ENCODE peak calls at places on chromosome 2, in eight cellular contexts. One of them, this sample, is unnamed.

GRCh38 chr2:6877402-6878305 is at the start of gene RSAD2:
- DNase-seq in progenitor cell of endocrine pancreas: no peak
- DNase-seq in stimulated activated CD4-positive, alpha-beta T cell treated with anti-CD3 and anti-CD28 coated beads, Interleukin-4, amount 100 ng/mL, for 24 hours: peak; percentile 49
- DNase-seq in non-pigmented ciliary epithelial cell: no peak
- DNase-seq in body of pancreas: peak; percentile 58
- DNase-seq in GM03348: peak; percentile 39
- DNase-seq in caudate nucleus: peak; percentile 17
- DNase-seq in G401: peak; percentile 2
- DNase-seq in this sample: peak; percentile 46

GRCh38 chr2:54611830-54612545 is 111.5 kb upstream of the EML6 start:
- DNase-seq in non-pigmented ciliary epithelial cell: no peak
- DNase-seq in G401: no peak
- DNase-seq in progenitor cell of endocrine pancreas: no peak
- DNase-seq in caudate nucleus: no peak
- DNase-seq in stimulated activated CD4-positive, alpha-beta T cell treated with anti-CD3 and anti-CD28 coated beads, Interleukin-4, amount 100 ng/mL, for 24 hours: no peak
- DNase-seq in GM03348: no peak
- DNase-seq in body of pancreas: no peak
- DNase-seq in this sample: no peak

GRCh38 chr2:231482806-231483391 is 18.6 kb upstream of the NCL start:
- DNase-seq in body of pancreas: peak; percentile 80
- DNase-seq in G401: peak; percentile 55
- DNase-seq in progenitor cell of endocrine pancreas: peak; percentile 61
- DNase-seq in caudate nucleus: peak; percentile 21
- DNase-seq in stimulated activated CD4-positive, alpha-beta T cell treated with anti-CD3 and anti-CD28 coated beads, Interleukin-4, amount 100 ng/mL, for 24 hours: peak; percentile 80
- DNase-seq in non-pigmented ciliary epithelial cell: no peak
- DNase-seq in GM03348: peak; percentile 94
- DNase-seq in this sample: peak; percentile 71

GRCh38 chr2:11562476-11562875 is 28.6 kb downstream of the GREB1 start:
- DNase-seq in caudate nucleus: no peak
- DNase-seq in stimulated activated CD4-positive, alpha-beta T cell treated with anti-CD3 and anti-CD28 coated beads, Interleukin-4, amount 100 ng/mL, for 24 hours: no peak
- DNase-seq in GM03348: no peak
- DNase-seq in G401: no peak
- DNase-seq in non-pigmented ciliary epithelial cell: no peak
- DNase-seq in body of pancreas: no peak
- DNase-seq in progenitor cell of endocrine pancreas: no peak
- DNase-seq in this sample: no peak

GRCh38 chr2:185645529-185645928 is 93.1 kb upstream of the FSIP2 start:
- DNase-seq in non-pigmented ciliary epithelial cell: no peak
- DNase-seq in stimulated activated CD4-positive, alpha-beta T cell treated with anti-CD3 and anti-CD28 coated beads, Interleukin-4, amount 100 ng/mL, for 24 hours: no peak
- DNase-seq in body of pancreas: no peak
- DNase-seq in caudate nucleus: no peak
- DNase-seq in G401: no peak
- DNase-seq in GM03348: no peak
- DNase-seq in progenitor cell of endocrine pancreas: no peak
- DNase-seq in this sample: no peak

GRCh38 chr2:24875272-24875671 is 44.8 kb downstream of the ADCY3 start:
- DNase-seq in GM03348: peak; percentile 62
- DNase-seq in progenitor cell of endocrine pancreas: no peak
- DNase-seq in caudate nucleus: no peak
- DNase-seq in G401: no peak
- DNase-seq in body of pancreas: no peak
- DNase-seq in stimulated activated CD4-positive, alpha-beta T cell treated with anti-CD3 and anti-CD28 coated beads, Interleukin-4, amount 100 ng/mL, for 24 hours: no peak
- DNase-seq in non-pigmented ciliary epithelial cell: no peak
- DNase-seq in this sample: no peak

GRCh38 chr2:96146151-96146880 is 1.1 kb upstream of the DUSP2 start:
- DNase-seq in body of pancreas: no peak
- DNase-seq in stimulated activated CD4-positive, alpha-beta T cell treated with anti-CD3 and anti-CD28 coated beads, Interleukin-4, amount 100 ng/mL, for 24 hours: peak; percentile 91
- DNase-seq in G401: no peak
- DNase-seq in progenitor cell of endocrine pancreas: no peak
- DNase-seq in caudate nucleus: no peak
- DNase-seq in GM03348: no peak
- DNase-seq in non-pigmented ciliary epithelial cell: no peak
- DNase-seq in this sample: peak; percentile 63

GRCh38 chr2:95382686-95383634 is 19.5 kb upstream of the FAHD2A start:
- DNase-seq in GM03348: no peak
- DNase-seq in non-pigmented ciliary epithelial cell: no peak
- DNase-seq in body of pancreas: no peak
- DNase-seq in stimulated activated CD4-positive, alpha-beta T cell treated with anti-CD3 and anti-CD28 coated beads, Interleukin-4, amount 100 ng/mL, for 24 hours: no peak
- DNase-seq in progenitor cell of endocrine pancreas: no peak
- DNase-seq in caudate nucleus: no peak
- DNase-seq in G401: no peak
- DNase-seq in this sample: no peak

GRCh38 chr2:218013289-218013688 is 10.5 kb upstream of the TNS1 start:
- DNase-seq in G401: no peak
- DNase-seq in caudate nucleus: no peak
- DNase-seq in progenitor cell of endocrine pancreas: no peak
- DNase-seq in stimulated activated CD4-positive, alpha-beta T cell treated with anti-CD3 and anti-CD28 coated beads, Interleukin-4, amount 100 ng/mL, for 24 hours: no peak
- DNase-seq in GM03348: no peak
- DNase-seq in non-pigmented ciliary epithelial cell: no peak
- DNase-seq in body of pancreas: no peak
- DNase-seq in this sample: no peak

GRCh38 chr2:19536136-19536535 is 177.7 kb upstream of the OSR1 start:
- DNase-seq in progenitor cell of endocrine pancreas: no peak
- DNase-seq in G401: no peak
- DNase-seq in non-pigmented ciliary epithelial cell: no peak
- DNase-seq in stimulated activated CD4-positive, alpha-beta T cell treated with anti-CD3 and anti-CD28 coated beads, Interleukin-4, amount 100 ng/mL, for 24 hours: no peak
- DNase-seq in GM03348: no peak
- DNase-seq in caudate nucleus: no peak
- DNase-seq in body of pancreas: no peak
- DNase-seq in this sample: no peak

GRCh38 chr2:202932425-202933138 is 20.5 kb downstream of the CARF start:
- DNase-seq in GM03348: peak; percentile 8
- DNase-seq in body of pancreas: no peak
- DNase-seq in non-pigmented ciliary epithelial cell: no peak
- DNase-seq in progenitor cell of endocrine pancreas: no peak
- DNase-seq in caudate nucleus: no peak
- DNase-seq in stimulated activated CD4-positive, alpha-beta T cell treated with anti-CD3 and anti-CD28 coated beads, Interleukin-4, amount 100 ng/mL, for 24 hours: no peak
- DNase-seq in G401: no peak
- DNase-seq in this sample: no peak